ENCODE peak calls at places on chromosomes 4 and X, in nine cellular contexts. Z, G, A, S, O, C, N, I and D are unnamed samples. For H3K4me1, the result is how much of the 10 kb centered on the place peaks cover.

GRCh38 chr4:24885342-24885741 is 27.5 kb downstream of the CCDC149 start:
- DNase-seq in Z (no peak), S (peak), G (no peak), O (no peak), I (no peak), N (no peak), A (no peak), C (peak), D (no peak)

GRCh38 chrX:138745215-138745614 is 33.7 kb upstream of the FGF13 start:
- DNase-seq in O (no peak), C (peak), I (no peak), G (peak), Z (peak), A (no peak), S (peak), N (peak), D (no peak)

GRCh38 chr4:81352476-81352875 is 119.2 kb downstream of the RASGEF1B start:
- DNase-seq in S (peak), N (peak), G (no peak), C (no peak), I (no peak), Z (no peak), A (no peak), O (no peak), D (no peak)

GRCh38 chrX:154367474-154368308 is 6.7 kb downstream of the FLNA start:
- DNase-seq in S (no peak), A (no peak), I (no peak), N (no peak), C (no peak), G (no peak), O (no peak), Z (no peak), D (no peak)

GRCh38 chrX:11239230-11239629 is 54.0 kb upstream of the AMELX start:
- DNase-seq in C (no peak), I (no peak), Z (peak), G (no peak), S (peak), A (peak), O (no peak), N (peak), D (no peak)

GRCh38 chr4:39976141-39976944 is 1.4 kb downstream of the PDS5A start:
- DNase-seq in C (peak), A (peak), G (peak), N (peak), O (peak), I (peak), Z (peak), S (peak), D (peak)

GRCh38 chr4:9765091-9765490 is 16.3 kb upstream of the DRD5 start:
- DNase-seq in G (no peak), Z (peak), N (peak), C (peak), I (no peak), O (peak), A (no peak), S (peak), D (no peak)

GRCh38 chrX:2423899-2424298 is 76.9 kb downstream of the DHRSX start:
- DNase-seq in N (no peak), A (no peak), Z (no peak), I (no peak), O (no peak), G (no peak), C (no peak), S (no peak), D (no peak)

GRCh38 chrX:15874672-15875071 is 20.1 kb upstream of the AP1S2 start:
- DNase-seq in O (no peak), G (no peak), N (no peak), S (no peak), C (no peak), Z (no peak), I (no peak), A (peak), D (no peak)

GRCh38 chr4:125985856-125986255 is 671.1 kb downstream of the FAT4 start:
- DNase-seq in I (no peak), O (no peak), C (peak), S (peak), A (peak), Z (no peak), G (no peak), N (no peak), D (no peak)

GRCh38 chrX:8692886-8693285 is 39.1 kb downstream of the ANOS1 start:
- DNase-seq in N (no peak), Z (no peak), O (no peak), S (peak), C (no peak), I (no peak), A (no peak), G (no peak), D (no peak)

GRCh38 chrX:38220024-38220935 is at the start of gene SRPX:
- DNase-seq in O (peak), Z (no peak), S (peak), I (no peak), N (peak), A (no peak), C (peak), G (peak), D (peak)

GRCh38 chr4:121913667-121914066 is 38.2 kb downstream of the TRPC3 start:
- DNase-seq in S (no peak), N (peak), G (no peak), O (no peak), I (no peak), Z (no peak), A (no peak), C (no peak), D (no peak)

GRCh38 chr4:176149680-176150079 is 45.7 kb downstream of the SPATA4 start:
- DNase-seq in I (no peak), N (peak), C (no peak), Z (no peak), O (no peak), G (no peak), A (no peak), S (no peak), D (no peak)

GRCh38 chr4:80071643-80072606 is 1.1 kb downstream of the ANTXR2 start:
- DNase-seq in C (peak), A (peak), O (peak), G (peak), N (peak), S (peak), I (peak), Z (peak), D (peak)

GRCh38 chr4:25307596-25307995 is 5.0 kb upstream of the ZCCHC4 start:
- DNase-seq in O (no peak), I (no peak), Z (no peak), S (peak), A (no peak), G (no peak), N (no peak), C (peak), D (no peak)

GRCh38 chr4:90766837-90767236 is 639.6 kb downstream of the CCSER1 start:
- DNase-seq in Z (no peak), C (no peak), O (no peak), N (no peak), A (no peak), I (no peak), S (no peak), G (no peak), D (no peak)

GRCh38 chr4:151931563-151931962 is 170.8 kb upstream of the GATB start:
- DNase-seq in N (no peak), O (no peak), Z (no peak), S (no peak), C (no peak), I (no peak), A (no peak), G (no peak), D (no peak)

GRCh38 chrX:129701624-129702069 is 37.1 kb upstream of the XPNPEP2 start:
- DNase-seq in C (peak), I (no peak), S (peak), Z (no peak), O (peak), A (peak), N (peak), G (peak), D (no peak)

GRCh38 chr4:53608649-53609048 is 17.4 kb upstream of the LNX1 start:
- DNase-seq in S (no peak), G (no peak), Z (no peak), C (no peak), I (no peak), N (no peak), A (no peak), O (no peak), D (no peak)

DNA sequence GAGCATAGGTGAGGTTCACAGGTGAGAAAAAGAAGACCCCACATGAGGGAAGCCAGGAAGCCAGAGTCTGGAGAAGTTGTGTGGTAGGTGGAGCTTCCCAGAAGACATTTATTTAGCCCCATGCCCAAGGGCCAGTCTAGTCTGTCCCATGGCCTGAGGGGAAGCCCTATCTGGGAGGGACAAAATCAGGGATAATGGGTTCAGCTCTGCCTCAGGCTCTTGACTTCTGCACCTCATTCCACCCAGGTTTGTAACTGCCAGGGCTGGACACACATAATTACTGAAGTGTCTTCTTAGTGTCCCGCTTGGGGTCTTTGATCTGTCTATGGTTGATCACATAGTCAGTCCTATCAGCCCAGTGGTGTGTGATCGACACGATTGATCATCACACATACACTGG is 36.0 kb downstream of the TSC22D3 start:
- DNase-seq in O (no peak), S (no peak), G (no peak), Z (no peak), C (no peak), I (no peak), N (no peak), A (no peak), D (no peak)
- H3K27ac ChIP-seq in O (no peak), S (no peak), G (peak), Z (no peak), C (peak), I (no peak), N (no peak), A (no peak), D (peak)

GRCh38 chrX:19121898-19122640 is at the start of gene ADGRG2:
- DNase-seq in N (peak), A (peak), C (peak), O (peak), S (peak), G (no peak), Z (no peak), I (no peak), D (peak)

GRCh38 chrX:19127649-19128168 is 5.4 kb upstream of the ADGRG2 start:
- DNase-seq in S (peak), G (peak), O (no peak), N (peak), I (no peak), C (no peak), Z (no peak), A (peak), D (no peak)

GRCh38 chrX:19121466-19121865 is 802 bp downstream of the ADGRG2 start:
- DNase-seq in I (no peak), O (no peak), C (no peak), G (no peak), S (no peak), A (no peak), N (no peak), Z (no peak), D (no peak)

DNA sequence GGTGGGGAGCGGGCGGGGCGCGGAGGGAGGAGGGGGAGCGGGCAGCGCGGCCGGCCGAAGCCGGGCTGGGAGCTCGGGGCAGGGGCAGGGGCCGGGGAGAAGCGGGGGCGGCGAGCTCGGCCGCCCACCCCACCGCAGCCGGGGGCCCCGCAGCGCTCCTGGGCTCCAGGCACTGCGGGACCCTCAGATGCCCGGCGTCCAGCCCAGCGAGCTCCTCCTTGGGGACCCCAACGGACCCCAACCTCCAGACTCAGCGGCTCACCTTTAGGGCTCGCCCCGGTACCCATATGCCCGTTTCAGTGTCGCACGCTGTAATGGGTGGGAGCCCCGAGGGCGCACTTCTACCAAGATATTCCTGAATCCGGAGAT is 357 bp upstream of the ADGRG2 start:
- DNase-seq in N (no peak), S (no peak), O (no peak), G (no peak), A (no peak), C (no peak), Z (no peak), I (no peak), D (no peak)
- TF ChIP-seq CTCF in N (no peak), S (no peak), O (no peak), G (no peak), A (no peak), C (no peak), Z (no peak), I (no peak), D (no peak)

DNA sequence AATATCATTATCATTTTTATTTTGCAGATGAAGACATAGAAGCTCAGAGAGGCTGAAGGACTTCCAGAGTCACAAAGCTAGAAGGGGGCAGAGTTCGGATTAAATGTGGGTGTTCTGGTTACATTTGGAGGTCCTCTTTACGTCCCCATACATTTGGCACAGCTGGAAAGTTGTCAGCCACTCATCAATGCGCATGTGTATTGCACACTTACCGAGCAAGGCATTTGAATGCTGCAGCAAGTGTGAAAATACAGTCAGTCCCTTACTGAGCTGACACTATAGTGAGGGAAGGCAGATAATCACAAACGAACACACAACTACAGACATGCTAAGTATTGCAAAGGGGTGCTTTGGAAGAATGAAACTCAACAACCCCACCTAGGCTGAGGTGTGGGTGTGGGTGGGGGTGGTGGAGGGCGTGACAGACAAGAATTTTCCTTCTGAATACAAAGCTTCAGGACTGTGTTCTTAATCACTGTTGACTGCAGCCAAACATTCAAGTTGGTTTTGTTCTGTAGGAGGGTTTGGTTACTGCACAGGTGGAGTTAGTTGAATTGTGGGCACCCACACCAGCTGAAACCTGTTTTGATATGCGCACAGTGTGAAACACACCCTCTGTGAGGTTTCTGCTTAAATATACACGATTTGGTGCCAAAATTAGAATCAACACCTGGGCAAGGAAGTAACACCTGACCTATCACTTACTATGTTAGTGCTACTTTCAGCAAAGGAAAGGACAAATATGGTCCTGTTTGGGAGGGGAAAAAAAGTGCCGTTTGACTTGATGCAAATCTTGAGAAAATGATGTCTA is 72.4 kb downstream of the COQ2 start:
- DNase-seq in I (peak), G (no peak), N (no peak), O (peak), A (no peak), Z (no peak), S (no peak), C (no peak), D (no peak)
- H3K4me1 ChIP-seq in I (half or more), G (under half), N (under half), O (under half), A (under half), Z (under half), S (under half), C (under half), D (under half)

GRCh38 chrX:13661735-13662536 is 9.0 kb downstream of the TCEANC start:
- DNase-seq in Z (no peak), O (no peak), S (no peak), I (no peak), C (no peak), A (no peak), G (no peak), N (no peak), D (no peak)
- H3K27ac ChIP-seq in Z (no peak), O (peak), S (peak), I (no peak), C (peak), A (peak), G (peak), N (no peak), D (no peak)

GRCh38 chrX:150366951-150367545 is 3.9 kb downstream of the MAMLD1 start:
- DNase-seq in I (no peak), S (peak), Z (no peak), N (peak), C (no peak), G (no peak), A (peak), O (no peak), D (no peak)

GRCh38 chrX:150364347-150365050 is 1.4 kb downstream of the MAMLD1 start:
- DNase-seq in C (no peak), A (no peak), Z (no peak), O (peak), I (no peak), N (peak), G (no peak), S (peak), D (peak)

GRCh38 chrX:150365953-150366911 is 3.1 kb downstream of the MAMLD1 start:
- DNase-seq in S (peak), I (no peak), G (peak), C (peak), O (peak), A (no peak), Z (no peak), N (peak), D (peak)

GRCh38 chrX:150363561-150364346 is 637 bp downstream of the MAMLD1 start:
- DNase-seq in I (no peak), N (peak), S (peak), G (no peak), C (no peak), O (peak), A (no peak), Z (no peak), D (peak)

DNA sequence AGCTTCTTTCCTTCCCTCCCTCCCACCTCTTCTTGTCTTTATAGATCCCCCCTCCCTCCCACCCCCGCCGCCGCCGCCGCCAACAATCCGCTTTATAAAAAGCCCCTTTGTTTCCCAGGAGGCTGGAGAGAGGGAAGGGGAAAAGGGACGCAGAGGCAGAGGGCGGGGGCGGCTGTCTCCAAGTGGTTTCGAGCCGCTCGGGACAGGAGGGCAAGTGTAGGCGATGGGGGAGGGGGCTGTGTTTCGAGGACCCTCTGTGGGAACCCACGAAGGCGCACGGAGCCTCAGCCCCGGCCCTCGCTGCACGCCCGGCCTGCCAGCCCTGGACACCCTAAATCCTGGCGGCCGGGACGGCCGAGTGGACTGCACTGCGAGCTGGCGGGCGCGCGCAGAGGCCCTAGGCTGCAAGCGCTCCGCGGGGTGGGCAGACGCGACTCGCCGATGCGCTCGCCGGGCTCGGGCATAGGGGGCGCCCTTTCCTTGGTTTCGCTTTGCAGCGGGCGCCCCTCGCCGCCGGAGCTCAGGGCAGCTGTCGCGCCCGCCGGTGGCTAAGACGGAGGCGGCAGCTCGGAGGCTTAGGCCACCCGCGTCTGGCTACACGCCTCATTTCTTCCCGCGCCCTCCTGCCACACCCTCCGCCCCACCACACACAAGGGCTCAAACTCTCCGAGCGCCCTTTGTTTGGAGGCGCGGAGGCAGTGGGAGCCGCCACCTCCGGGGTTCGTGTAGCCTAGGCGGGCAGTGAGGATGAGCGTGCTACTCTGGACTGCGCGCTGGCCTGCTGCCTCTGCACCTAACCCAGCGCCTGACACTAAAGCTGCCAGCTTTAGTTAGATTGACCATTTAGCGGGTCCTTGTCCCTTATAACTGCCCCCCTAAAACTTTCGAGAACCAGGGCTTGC is 2.2 kb downstream of the MAMLD1 start:
- DNase-seq in G (peak), I (no peak), A (peak), Z (no peak), O (peak), C (peak), N (peak), S (peak), D (peak)
- TF ChIP-seq CTCF in G (peak), I (peak), A (peak), Z (peak), O (peak), C (peak), N (peak), S (peak), D (peak)

GRCh38 chrX:7263330-7263729 is 115.4 kb upstream of the PUDP start:
- DNase-seq in S (no peak), G (no peak), A (no peak), N (no peak), O (no peak), I (no peak), C (no peak), Z (no peak), D (no peak)

GRCh38 chrX:7263961-7264360 is 116.0 kb upstream of the PUDP start:
- DNase-seq in C (no peak), N (no peak), S (no peak), G (no peak), Z (no peak), O (no peak), I (no peak), A (no peak), D (no peak)

GRCh38 chrX:7262551-7262950 is 114.6 kb upstream of the PUDP start:
- DNase-seq in G (no peak), O (no peak), S (no peak), N (no peak), I (no peak), A (no peak), C (no peak), Z (no peak), D (no peak)

GRCh38 chrX:7266261-7266660 is 118.3 kb upstream of the PUDP start:
- DNase-seq in I (no peak), A (no peak), S (no peak), N (no peak), G (no peak), Z (no peak), C (no peak), O (no peak), D (no peak)

DNA sequence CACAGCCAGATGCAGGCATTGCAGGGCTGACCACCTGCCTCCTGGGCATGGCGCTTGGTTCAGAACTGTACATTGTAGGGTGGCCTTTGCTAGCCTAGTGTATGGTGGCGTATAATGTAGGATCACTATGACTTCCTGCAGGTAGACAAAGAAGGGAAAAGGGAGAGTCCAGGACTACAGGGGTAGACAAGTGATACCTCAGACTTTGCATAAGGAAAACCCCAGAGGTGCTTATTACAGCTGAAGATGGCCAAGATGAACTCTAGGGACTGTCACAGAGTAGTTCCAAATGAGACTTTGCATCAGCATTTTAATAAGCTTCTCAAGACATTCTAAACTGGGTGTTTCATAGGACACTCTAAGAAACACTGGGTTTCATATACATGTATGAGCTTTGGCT is 116.4 kb upstream of the PUDP start:
- DNase-seq in C (no peak), N (no peak), Z (no peak), A (no peak), G (no peak), I (no peak), O (no peak), S (no peak), D (no peak)
- H3K4me1 ChIP-seq in C (under half), N (under half), Z (under half), A (under half), G (under half), I (under half), O (under half), S (under half), D (under half)

GRCh38 chr4:11847161-11847560 is 418.5 kb upstream of the HS3ST1 start:
- DNase-seq in G (no peak), O (no peak), S (peak), A (peak), N (peak), Z (no peak), I (no peak), C (no peak), D (no peak)
- H3K27ac ChIP-seq in G (no peak), O (no peak), S (no peak), A (no peak), N (no peak), Z (no peak), I (no peak), C (no peak), D (no peak)

GRCh38 chrX:123450217-123450616 is 266.1 kb downstream of the GRIA3 start:
- DNase-seq in N (peak), S (peak), Z (peak), C (no peak), I (no peak), O (no peak), G (no peak), A (no peak), D (no peak)
- TF ChIP-seq CTCF in N (peak), S (peak), Z (peak), C (no peak), I (no peak), O (peak), G (peak), A (peak), D (peak)